ENCODE peak calls at places on chromosomes 5 and 9, in five cellular contexts. S is A549, J is tibial nerve, L is heart left ventricle, H is fibroblast of the aortic adventitia. Q is an unnamed sample.

GRCh38 chr5:132497488-132497997 is 7.0 kb upstream of the IRF1 start:
- DNase-seq in H (peak), J (peak), S (peak), L (peak), Q (peak)

GRCh38 chr5:159910207-159910842 is 6.0 kb upstream of the ADRA1B start:
- DNase-seq in S (no peak), L (no peak), J (no peak), H (no peak), Q (no peak)

GRCh38 chr5:82405618-82406199 is 127.6 kb upstream of the RPS23 start:
- DNase-seq in S (no peak), J (no peak), H (peak), L (no peak), Q (peak)

GRCh38 chr5:109563692-109564091 is 126.0 kb upstream of the MAN2A1 start:
- DNase-seq in L (no peak), S (no peak), H (no peak), J (no peak), Q (no peak)

GRCh38 chr9:94719878-94720277 is 6.6 kb upstream of the AOPEP start:
- DNase-seq in H (no peak), J (no peak), L (no peak), S (no peak), Q (no peak)

GRCh38 chr9:18947772-18948391 is 85.1 kb downstream of the SAXO1 start:
- DNase-seq in H (no peak), L (no peak), S (no peak), J (no peak), Q (no peak)

GRCh38 chr5:117060099-117060498 is 485.5 kb upstream of the SEMA6A start:
- DNase-seq in H (no peak), J (no peak), L (no peak), S (no peak), Q (no peak)

GRCh38 chr9:133601746-133602145 is 7.4 kb downstream of the FAM163B start:
- DNase-seq in J (no peak), L (no peak), S (no peak), H (no peak), Q (no peak)

GRCh38 chr5:675876-676698 is 17.1 kb downstream of the TPPP start:
- DNase-seq in H (no peak), L (peak), J (no peak), S (no peak), Q (no peak)

GRCh38 chr5:18305288-18305899 is 671.1 kb downstream of the TAF11L14 start:
- DNase-seq in H (peak), L (no peak), S (peak), J (no peak), Q (no peak)

GRCh38 chr9:33752130-33752637 is 43.2 kb upstream of the PRSS3 start:
- DNase-seq in H (no peak), L (no peak), S (peak), J (no peak), Q (no peak)

GRCh38 chr9:99819484-99820329 is 2.0 kb upstream of the NR4A3 start:
- DNase-seq in J (peak), L (peak), S (peak), H (peak), Q (peak)

GRCh38 chr5:157159209-157159751 is 6.8 kb downstream of the GARIN3 start:
- DNase-seq in H (no peak), L (no peak), S (no peak), J (no peak), Q (no peak)

GRCh38 chr5:56817306-56817986 is 2.1 kb downstream of the MAP3K1 start:
- DNase-seq in S (no peak), L (no peak), H (no peak), J (no peak), Q (no peak)

GRCh38 chr9:93288341-93288740 is 104.4 kb downstream of the WNK2 start:
- DNase-seq in L (no peak), S (no peak), J (no peak), H (no peak), Q (no peak)

GRCh38 chr5:29382735-29383280 is 1810.7 kb upstream of the CDH6 start:
- DNase-seq in L (no peak), J (no peak), H (peak), S (peak), Q (no peak)

GRCh38 chr5:157290156-157290980 is 24.4 kb downstream of the CYFIP2 start:
- DNase-seq in L (no peak), J (no peak), S (peak), H (peak), Q (peak)

GRCh38 chr9:86099695-86100364 is 472 bp upstream of the GOLM1 start:
- DNase-seq in S (peak), L (peak), H (peak), J (no peak), Q (no peak)

GRCh38 chr5:87825583-87825982 is 412.9 kb upstream of the CCNH start:
- DNase-seq in J (no peak), H (no peak), L (no peak), S (no peak), Q (no peak)

GRCh38 chr9:133592731-133593409 is 16.3 kb downstream of the FAM163B start:
- DNase-seq in H (no peak), S (no peak), L (peak), J (no peak), Q (no peak)

GRCh38 chr9:113468716-113469448 is 5.4 kb downstream of the RGS3 start:
- DNase-seq in S (no peak), J (no peak), L (peak), H (no peak), Q (no peak)

GRCh38 chr5:65721775-65722574 is at the start of the genes NLN and SGTB:
- DNase-seq in L (peak), J (peak), S (peak), H (peak), Q (no peak)

GRCh38 chr5:669111-669841 is 23.9 kb downstream of the TPPP start:
- DNase-seq in H (no peak), J (no peak), L (peak), S (no peak), Q (no peak)

GRCh38 chr5:111144352-111144930 is 52.3 kb downstream of the WDR36 start:
- DNase-seq in J (no peak), H (peak), L (no peak), S (no peak), Q (no peak)

GRCh38 chr5:1374680-1375055 is 29.8 kb upstream of the CLPTM1L start:
- DNase-seq in H (peak), S (no peak), L (no peak), J (no peak), Q (no peak)

GRCh38 chr5:153654444-153654843 is 164.0 kb downstream of the GRIA1 start:
- DNase-seq in J (no peak), L (no peak), S (no peak), H (peak), Q (peak)

GRCh38 chr5:124102491-124102890 is 590.5 kb downstream of the CSNK1G3 start:
- DNase-seq in L (no peak), H (no peak), S (no peak), J (no peak), Q (no peak)

GRCh38 chr5:61731946-61732314 is 399.9 kb downstream of the ZSWIM6 start:
- DNase-seq in H (peak), L (no peak), S (no peak), J (no peak), Q (no peak)
- H3K4me3 ChIP-seq in H (no peak), L (no peak), S (no peak), J (no peak), Q (no peak)

GRCh38 chr5:173319610-173320100 is 8.6 kb downstream of the STC2 start:
- DNase-seq in H (no peak), L (no peak), J (no peak), S (no peak), Q (no peak)

GRCh38 chr5:173318338-173318737 is 9.9 kb downstream of the STC2 start:
- DNase-seq in S (no peak), H (no peak), L (no peak), J (no peak), Q (no peak)

GRCh38 chr5:173318881-173319609 is 9.2 kb downstream of the STC2 start:
- DNase-seq in L (no peak), S (no peak), H (no peak), J (no peak), Q (no peak)

GRCh38 chr5:173321886-173322285 is 6.3 kb downstream of the STC2 start:
- DNase-seq in J (no peak), H (peak), S (no peak), L (no peak), Q (no peak)

GRCh38 chr5:173320259-173320658 is 8.0 kb downstream of the STC2 start:
- DNase-seq in J (no peak), S (no peak), L (peak), H (no peak), Q (no peak)
- TF ChIP-seq CTCF in J (no peak), S (no peak), L (peak), H (peak), Q (no peak)

GRCh38 chr9:84393266-84393905 is 52.8 kb upstream of the SLC28A3 start:
- DNase-seq in S (no peak), L (no peak), H (no peak), J (no peak), Q (no peak)
- H3K4me3 ChIP-seq in S (no peak), L (no peak), H (no peak), J (no peak), Q (no peak)

GRCh38 chr9:89928106-89928505 is 323.3 kb downstream of the GADD45G start:
- DNase-seq in J (no peak), H (no peak), S (no peak), L (no peak), Q (no peak)

GRCh38 chr9:89929721-89930480 is 325.1 kb downstream of the GADD45G start:
- DNase-seq in J (no peak), H (peak), L (peak), S (no peak), Q (no peak)

GRCh38 chr9:89929315-89929714 is 324.5 kb downstream of the GADD45G start:
- DNase-seq in J (no peak), S (no peak), L (no peak), H (no peak), Q (no peak)

GRCh38 chr9:89926691-89927220 is 321.9 kb downstream of the GADD45G start:
- DNase-seq in S (no peak), J (no peak), L (no peak), H (no peak), Q (no peak)

DNA sequence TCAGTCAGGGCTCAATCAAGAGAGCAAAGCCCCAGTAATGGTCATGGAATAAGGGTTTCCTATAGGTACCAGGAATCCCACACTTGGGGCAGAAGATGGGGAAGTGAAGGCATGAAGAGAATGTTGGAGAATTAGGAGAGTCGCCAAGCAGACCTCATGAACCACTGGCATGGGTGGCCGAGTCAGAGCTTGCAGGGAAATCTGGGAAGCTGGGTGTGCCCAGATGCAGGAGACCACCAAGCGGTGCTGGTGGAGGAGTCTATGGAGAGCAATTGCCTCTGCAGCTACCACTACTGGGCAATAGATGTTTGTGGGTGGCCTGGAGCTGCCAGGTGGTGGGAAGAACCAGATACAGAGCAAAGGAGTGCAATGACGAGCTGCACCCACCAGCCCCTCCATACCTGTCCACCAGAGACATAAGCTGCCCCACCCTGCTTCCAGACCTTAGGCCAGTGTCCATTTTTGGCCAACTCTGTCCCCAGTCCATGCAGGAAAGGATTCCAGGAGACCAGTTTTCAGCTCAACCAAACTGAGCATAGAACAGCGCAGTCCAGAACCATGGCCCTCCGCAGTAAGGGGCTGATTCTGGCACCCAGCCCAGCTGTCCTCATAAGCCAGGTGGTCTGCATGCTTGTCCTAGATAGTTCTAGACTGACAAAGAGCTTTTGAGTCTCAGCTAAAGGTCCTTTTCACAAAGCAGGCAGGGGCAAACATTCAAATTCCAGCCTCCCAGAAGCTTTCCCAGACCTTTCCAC is 323.9 kb downstream of the GADD45G start:
- DNase-seq in L (no peak), H (no peak), S (no peak), J (no peak), Q (no peak)
- TF ChIP-seq CTCF in L (no peak), H (no peak), S (no peak), J (no peak), Q (no peak)

GRCh38 chr5:129118405-129118804 is 23.9 kb downstream of the ISOC1 start:
- DNase-seq in S (no peak), J (no peak), L (no peak), H (no peak), Q (no peak)
- H3K4me3 ChIP-seq in S (no peak), J (no peak), L (no peak), H (no peak), Q (no peak)

Q was measured in AG09309.